ENCODE peak calls at places on chromosomes 2 and 18, in ten cellular contexts. P is CD4-positive, alpha-beta T cell; R is left ventricle myocardium inferior; O is cardiac muscle cell; L is sigmoid colon; G is testis; F is colonic mucosa; A is endothelial cell; M is astrocyte of the cerebellum; X is suprapubic skin. N is an unnamed sample.

GRCh38 chr18:9329471-9329870 is 5.1 kb upstream of the TWSG1 start:
- DNase-seq in P (no peak), R (no peak), O (no peak), L (no peak), G (no peak), F (no peak), A (no peak), M (no peak), X (no peak), N (no peak)

GRCh38 chr2:97995026-97995733 is 568 bp downstream of the TMEM131 start:
- DNase-seq in P (peak; percentile 10), R (peak; percentile 44), O (peak; percentile 79), L (peak; percentile 69), G (peak; percentile 43), F (peak; percentile 62), A (peak; percentile 55), M (no peak), X (no peak), N (peak; percentile 74)

GRCh38 chr2:120624738-120625446 is 110.8 kb upstream of the GLI2 start:
- DNase-seq in P (no peak), R (no peak), O (no peak), L (peak; percentile 41), G (no peak), F (no peak), A (no peak), M (no peak), X (no peak), N (no peak)

GRCh38 chr18:22355598-22355997 is 62.1 kb downstream of the CTAGE1 start:
- DNase-seq in P (no peak), R (no peak), O (no peak), L (no peak), G (no peak), F (no peak), A (no peak), M (no peak), X (no peak), N (no peak)

GRCh38 chr2:33145459-33145858 is 198.7 kb downstream of the LTBP1 start:
- DNase-seq in P (no peak), R (no peak), O (no peak), L (no peak), G (no peak), F (no peak), A (no peak), M (no peak), X (no peak), N (no peak)

GRCh38 chr2:214469728-214470127 is 58.9 kb downstream of the VWC2L start:
- DNase-seq in P (no peak), R (no peak), O (no peak), L (no peak), G (no peak), F (no peak), A (no peak), M (no peak), X (no peak), N (no peak)

GRCh38 chr2:160207804-160208661 is 8.0 kb upstream of the ITGB6 start:
- DNase-seq in P (no peak), R (peak; percentile 42), O (no peak), L (peak; percentile 85), G (peak; percentile 24), F (peak; percentile 90), A (no peak), M (peak; percentile 66), X (peak; percentile 76), N (no peak)

GRCh38 chr2:21836766-21837543 is 713.2 kb downstream of the TDRD15 start:
- DNase-seq in P (no peak), R (no peak), O (no peak), L (no peak), G (no peak), F (no peak), A (no peak), M (peak; percentile 36), X (no peak), N (no peak)

GRCh38 chr18:48814490-48815181 is 136.1 kb downstream of the SMAD7 start:
- DNase-seq in P (no peak), R (no peak), O (no peak), L (peak; percentile 15), G (peak; percentile 5), F (no peak), A (no peak), M (no peak), X (peak; percentile 26), N (no peak)

GRCh38 chr2:86243950-86244733 is 44.9 kb downstream of the MRPL35 start:
- DNase-seq in P (no peak), R (no peak), O (no peak), L (peak; percentile 50), G (no peak), F (no peak), A (no peak), M (no peak), X (no peak), N (no peak)

GRCh38 chr2:48515588-48515987 is 14.4 kb upstream of the STON1 start:
- DNase-seq in P (no peak), R (no peak), O (peak; percentile 64), L (peak; percentile 86), G (no peak), F (no peak), A (no peak), M (no peak), X (no peak), N (no peak)

GRCh38 chr18:55013086-55013485 is 53.8 kb upstream of the CCDC68 start:
- DNase-seq in P (no peak), R (no peak), O (no peak), L (no peak), G (no peak), F (no peak), A (no peak), M (no peak), X (no peak), N (no peak)

GRCh38 chr2:112784199-112785189 is at the start of gene IL1A:
- DNase-seq in P (no peak), R (no peak), O (no peak), L (no peak), G (peak; percentile 75), F (peak; percentile 30), A (no peak), M (peak; percentile 29), X (no peak), N (no peak)

GRCh38 chr2:209331291-209331844 is 92.5 kb upstream of the MAP2 start:
- DNase-seq in P (no peak), R (no peak), O (peak; percentile 29), L (no peak), G (peak; percentile 22), F (no peak), A (no peak), M (peak; percentile 42), X (no peak), N (no peak)

DNA sequence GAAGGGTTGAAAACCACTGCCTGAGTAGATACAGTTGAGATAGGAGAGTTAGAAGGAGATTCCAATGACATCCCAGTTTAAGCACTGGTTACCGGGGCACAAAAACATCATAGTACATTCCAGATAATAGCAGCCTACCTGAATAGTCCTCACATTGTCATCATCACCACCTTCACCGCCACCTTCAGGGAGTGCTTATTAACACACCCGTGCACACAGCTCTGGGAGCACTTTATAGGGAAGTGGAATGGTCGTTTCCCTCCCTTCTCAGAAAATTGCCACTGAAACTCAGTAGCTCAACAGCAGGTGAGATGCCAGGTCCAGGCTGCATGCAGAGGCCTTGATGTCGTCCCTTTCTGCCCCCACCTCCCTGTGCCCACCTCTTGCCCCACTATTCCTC is 8.2 kb downstream of the SERPINB7 start:
- DNase-seq in P (no peak), R (no peak), O (no peak), L (no peak), G (no peak), F (no peak), A (no peak), M (no peak), X (no peak), N (no peak)
- TF ChIP-seq CTCF in P (no peak), R (no peak), O (no peak), L (no peak), G (no peak), F (no peak), A (no peak), M (no peak), X (no peak), N (no peak)

GRCh38 chr18:68997845-68998244 is 200.0 kb downstream of the CCDC102B start:
- DNase-seq in P (no peak), R (no peak), O (no peak), L (no peak), G (no peak), F (no peak), A (no peak), M (no peak), X (no peak), N (no peak)

GRCh38 chr18:69000366-69000765 is 202.5 kb downstream of the CCDC102B start:
- DNase-seq in P (no peak), R (no peak), O (no peak), L (no peak), G (no peak), F (no peak), A (no peak), M (no peak), X (no peak), N (no peak)

GRCh38 chr18:69002233-69002632 is 204.4 kb downstream of the CCDC102B start:
- DNase-seq in P (no peak), R (no peak), O (no peak), L (no peak), G (peak; percentile 63), F (no peak), A (no peak), M (no peak), X (no peak), N (no peak)
- TF ChIP-seq CTCF in P (no peak), R (peak; percentile 28), O (no peak), L (no peak), G (peak; percentile 49), F (no peak), A (peak; percentile 54), M (peak; percentile 40), X (no peak), N (peak; percentile 27)

GRCh38 chr2:37343537-37344434 is 644 bp upstream of the QPCT start:
- DNase-seq in P (no peak), R (no peak), O (no peak), L (no peak), G (peak; percentile 16), F (no peak), A (peak; percentile 22), M (peak; percentile 34), X (no peak), N (no peak)
- TF ChIP-seq CTCF in P (no peak), R (peak; percentile 49), O (peak; percentile 52), L (peak; percentile 47), G (peak; percentile 11), F (no peak), A (no peak), M (peak; percentile 52), X (peak; percentile 16), N (peak; percentile 13)

GRCh38 chr2:226963528-226963927 is 127.7 kb downstream of the RHBDD1 start:
- DNase-seq in P (no peak), R (no peak), O (no peak), L (no peak), G (no peak), F (no peak), A (no peak), M (peak; percentile 93), X (no peak), N (no peak)
- TF ChIP-seq CTCF in P (no peak), R (no peak), O (no peak), L (no peak), G (no peak), F (no peak), A (no peak), M (no peak), X (no peak), N (no peak)

DNA sequence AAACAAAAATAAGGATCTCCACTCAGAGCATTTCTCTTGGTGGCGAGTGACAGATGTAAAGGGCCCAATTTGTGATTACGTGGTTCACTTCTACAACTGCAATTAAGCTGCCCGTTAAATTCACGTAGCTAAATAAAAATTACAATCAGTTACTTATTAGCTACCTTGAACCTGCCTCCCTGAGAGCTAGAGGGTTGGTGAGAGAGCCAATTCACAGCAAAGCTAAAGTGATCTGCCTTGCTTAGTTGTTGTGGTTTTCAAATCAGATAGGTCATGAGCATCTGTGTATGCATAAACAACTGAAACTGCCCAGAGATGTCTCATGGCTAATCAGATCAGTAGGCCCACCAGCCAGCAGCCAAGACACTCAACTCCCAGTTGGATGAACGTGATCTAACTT is 156.6 kb downstream of the RNF152 start:
- DNase-seq in P (no peak), R (no peak), O (no peak), L (no peak), G (no peak), F (no peak), A (no peak), M (no peak), X (no peak), N (no peak)
- TF ChIP-seq CTCF in P (no peak), R (no peak), O (no peak), L (no peak), G (no peak), F (no peak), A (no peak), M (no peak), X (no peak), N (no peak)